ENCODE peak calls at places on chromosomes 2 and 18, in seven cellular contexts. G is mucosa of descending colon, J is transverse colon, X is osteoblast, O is body of pancreas, T is A673, Y is cardiac muscle cell. R is an unnamed sample.

GRCh38 chr2:138744709-138745108 is 35.5 kb downstream of the NXPH2 start:
- DNase-seq in Y (peak; percentile 17), G (no peak), X (no peak), T (no peak), O (no peak), J (no peak), R (no peak)

GRCh38 chr2:201950606-201951005 is 83.0 kb upstream of the FZD7 start:
- DNase-seq in G (no peak), J (no peak), O (no peak), X (no peak), Y (no peak), T (no peak), R (no peak)

GRCh38 chr2:152240559-152241231 is 65.1 kb upstream of the STAM2 start:
- DNase-seq in J (no peak), T (peak; percentile 51), X (no peak), G (no peak), O (no peak), Y (no peak), R (no peak)

GRCh38 chr2:154587739-154588138 is 110.8 kb upstream of the KCNJ3 start:
- DNase-seq in G (no peak), T (no peak), Y (no peak), O (no peak), X (no peak), J (no peak), R (no peak)

GRCh38 chr2:59233910-59234309 is 992.8 kb upstream of the FANCL start:
- DNase-seq in T (no peak), G (no peak), J (no peak), Y (no peak), O (no peak), X (no peak), R (no peak)

GRCh38 chr18:77422974-77423373 is 173.3 kb downstream of the GALR1 start:
- DNase-seq in X (no peak), T (no peak), Y (no peak), G (no peak), J (no peak), O (no peak), R (no peak)

GRCh38 chr2:29010946-29011649 is 30.0 kb downstream of the TOGARAM2 start:
- DNase-seq in X (peak; percentile 95), J (peak; percentile 38), G (peak; percentile 40), O (no peak), Y (peak; percentile 22), T (peak; percentile 60), R (peak; percentile 49)

GRCh38 chr2:42828487-42829416 is 36.4 kb upstream of the HAAO start:
- DNase-seq in T (peak; percentile 72), G (peak; percentile 79), X (peak; percentile 94), O (peak; percentile 76), J (peak; percentile 75), Y (peak; percentile 85), R (peak; percentile 70)

GRCh38 chr18:6921571-6921970 is 192.1 kb downstream of the ARHGAP28 start:
- DNase-seq in X (no peak), G (no peak), J (no peak), T (no peak), O (no peak), Y (no peak), R (no peak)

GRCh38 chr2:135265960-135266490 is 213.9 kb downstream of the RAB3GAP1 start:
- DNase-seq in X (no peak), G (no peak), O (no peak), T (no peak), Y (no peak), J (no peak), R (no peak)

GRCh38 chr18:64803471-64803870 is 654.6 kb upstream of the LINC00305 start:
- DNase-seq in O (no peak), X (no peak), G (no peak), J (no peak), Y (no peak), T (no peak), R (no peak)

GRCh38 chr2:5756266-5756665 is 64.1 kb downstream of the SOX11 start:
- DNase-seq in Y (no peak), O (no peak), J (no peak), G (no peak), X (no peak), T (no peak), R (no peak)

GRCh38 chr2:239574434-239575156 is 173.8 kb upstream of the HDAC4 start:
- DNase-seq in J (no peak), G (no peak), Y (no peak), O (no peak), T (no peak), X (no peak), R (peak; percentile 44)

GRCh38 chr2:82837588-82838304 is 1621.3 kb downstream of the SUCLG1 start:
- DNase-seq in G (no peak), T (no peak), J (no peak), X (peak; percentile 47), O (no peak), Y (no peak), R (no peak)

GRCh38 chr2:42270757-42271156 is 90.3 kb downstream of the COX7A2L start:
- DNase-seq in O (no peak), Y (no peak), X (no peak), T (no peak), G (no peak), J (no peak), R (no peak)

GRCh38 chr2:237488901-237489860 is 2.1 kb downstream of the MLPH start:
- DNase-seq in O (peak; percentile 80), G (peak; percentile 85), T (no peak), J (peak; percentile 69), Y (no peak), X (no peak), R (no peak)

GRCh38 chr2:207766697-207767460 is 2.8 kb downstream of the FZD5 start:
- DNase-seq in Y (no peak), J (peak; percentile 29), X (no peak), T (no peak), O (peak; percentile 37), G (peak; percentile 47), R (peak; percentile 81)
- H3K4me1 ChIP-seq in Y (peaks cover 30% of the 10 kb centered on the region), J (peaks cover 43% of the 10 kb centered on the region), X (peaks cover 6% of the 10 kb centered on the region), T (peaks cover 7% of the 10 kb centered on the region), O (peaks cover 65% of the 10 kb centered on the region), G (peaks cover 33% of the 10 kb centered on the region), R (peaks cover 4% of the 10 kb centered on the region)

GRCh38 chr2:222931659-222932058 is 70.8 kb downstream of the ACSL3 start:
- DNase-seq in J (no peak), Y (no peak), O (no peak), T (no peak), X (peak; percentile 3), G (no peak), R (no peak)
- H3K4me3 ChIP-seq in J (no peak overlapping the region), Y (no peak overlapping the region), O (no peak overlapping the region), T (no peak overlapping the region), X (no peak overlapping the region), G (no peak overlapping the region), R (no peak overlapping the region)

GRCh38 chr2:230422149-230422548 is 6.1 kb downstream of the SP100 start:
- DNase-seq in J (no peak), G (no peak), O (no peak), Y (no peak), X (no peak), T (no peak), R (no peak)
- TF ChIP-seq CTCF in J (no peak), G (no peak), O (no peak), Y (peak; percentile 15), X (peak; percentile 26), T (no peak), R (no peak)

GRCh38 chr2:184562532-184562931 is 35.8 kb upstream of the ZNF804A start:
- DNase-seq in Y (no peak), J (no peak), X (no peak), T (no peak), G (peak; percentile 11), O (no peak), R (no peak)
- H3K4me1 ChIP-seq in Y (no peaks in the 10 kb centered on the region), J (no peaks in the 10 kb centered on the region), X (no peaks in the 10 kb centered on the region), T (no peaks in the 10 kb centered on the region), G (no peaks in the 10 kb centered on the region), O (no peaks in the 10 kb centered on the region), R (no peaks in the 10 kb centered on the region)

DNA sequence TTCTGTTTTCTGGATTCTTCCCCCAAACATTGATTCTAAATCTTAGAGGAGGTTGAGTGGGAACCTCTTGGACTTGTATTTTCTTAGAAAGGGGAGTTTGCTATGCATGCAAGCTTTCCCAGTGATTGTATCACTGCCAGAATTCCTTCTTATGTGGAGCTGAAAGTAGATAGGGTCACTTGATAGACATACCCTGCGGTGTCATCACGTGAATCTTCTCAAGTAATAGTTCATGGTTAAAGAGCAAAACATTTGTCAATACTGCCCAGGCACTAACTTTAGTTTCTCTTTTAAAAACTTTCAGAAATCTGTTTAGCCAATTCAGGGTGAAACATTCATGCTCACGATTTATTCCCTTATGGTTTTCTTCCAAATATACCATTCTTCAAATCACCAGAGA is 6.4 kb downstream of the PMAIP1 start:
- DNase-seq in O (no peak), J (no peak), X (no peak), G (no peak), T (no peak), Y (no peak), R (no peak)
- H3K4me3 ChIP-seq in O (no peak overlapping the region), J (no peak overlapping the region), X (no peak overlapping the region), G (no peak overlapping the region), T (no peak overlapping the region), Y (no peak overlapping the region), R (no peak overlapping the region)

DNA sequence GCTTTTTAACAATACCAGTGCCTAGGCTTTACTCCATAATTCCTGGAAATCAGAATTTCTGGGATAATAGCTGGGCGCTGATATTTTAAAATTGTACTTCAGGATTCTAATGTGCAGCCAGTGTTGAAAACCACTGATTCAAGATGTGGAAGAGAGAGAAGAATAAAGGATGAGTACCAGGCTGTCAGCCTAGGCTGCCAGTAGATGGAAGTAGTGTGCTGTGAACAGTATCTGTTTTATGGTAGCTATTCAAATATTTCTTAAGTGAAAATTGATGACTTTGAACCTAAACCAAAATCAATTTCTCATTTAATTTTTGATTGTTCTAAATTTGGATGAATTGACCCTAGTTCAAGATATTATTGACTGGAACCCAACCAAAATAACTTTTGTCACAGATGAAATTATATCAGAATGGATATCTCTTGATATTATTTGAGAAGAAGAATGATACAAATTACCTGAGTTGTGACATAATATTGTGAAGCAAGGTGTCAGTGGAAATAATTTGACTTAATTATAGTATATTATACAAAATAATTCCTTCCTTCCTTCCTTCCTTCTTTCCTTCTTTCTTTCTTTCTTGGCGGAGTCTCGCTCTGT is 88.0 kb downstream of the COMMD1 start:
- DNase-seq in O (no peak), G (peak; percentile 67), X (peak; percentile 66), J (peak; percentile 22), Y (peak; percentile 34), T (peak; percentile 46), R (no peak)
- TF ChIP-seq CTCF in O (peak; percentile 18), G (peak; percentile 19), X (peak; percentile 84), J (peak; percentile 64), Y (peak; percentile 84), T (peak; percentile 68), R (peak; percentile 29)